ENCODE peak calls at places on chromosomes 3 and 15, in seven cellular contexts. I is Karpas-422; U is GM23248; Q is testis; C is colonic mucosa; N is heart right ventricle; F is CD4-positive, alpha-beta memory T cell. J is an unnamed sample.

GRCh38 chr15:40754574-40754882 is 526 bp downstream of the RMDN3 start:
- DNase-seq in I (no peak), U (peak; percentile 66), Q (no peak), C (peak; percentile 48), N (no peak), F (peak; percentile 61), J (no peak)

GRCh38 chr3:115518100-115518852 is 105.0 kb upstream of the GAP43 start:
- DNase-seq in I (no peak), U (peak; percentile 91), Q (peak; percentile 81), C (peak; percentile 23), N (peak; percentile 87), F (no peak), J (peak; percentile 25)

GRCh38 chr3:127629462-127630403 is 748 bp downstream of the PODXL2 start:
- DNase-seq in I (peak; percentile 80), U (peak; percentile 42), Q (no peak), C (peak; percentile 38), N (no peak), F (peak; percentile 66), J (no peak)

GRCh38 chr3:128095222-128095703 is 28.3 kb downstream of the RUVBL1 start:
- DNase-seq in I (peak; percentile 92), U (peak; percentile 92), Q (peak; percentile 89), C (peak; percentile 84), N (peak; percentile 82), F (peak; percentile 77), J (peak; percentile 80)

GRCh38 chr3:2628117-2628516 is 482.1 kb downstream of the IL5RA start:
- DNase-seq in I (no peak), U (no peak), Q (no peak), C (no peak), N (no peak), F (no peak), J (no peak)

GRCh38 chr15:92638291-92638708 is 17.3 kb downstream of the FAM174B start:
- DNase-seq in I (no peak), U (no peak), Q (no peak), C (no peak), N (no peak), F (no peak), J (peak; percentile 82)

GRCh38 chr3:135090020-135090717 is 295.1 kb downstream of the EPHB1 start:
- DNase-seq in I (no peak), U (no peak), Q (peak; percentile 54), C (no peak), N (no peak), F (no peak), J (no peak)

GRCh38 chr15:76840830-76841460 is 64.2 kb downstream of the SCAPER start:
- DNase-seq in I (peak; percentile 62), U (peak; percentile 75), Q (no peak), C (no peak), N (no peak), F (no peak), J (no peak)

GRCh38 chr3:18066899-18067582 is 324.6 kb upstream of the TBC1D5 start:
- DNase-seq in I (no peak), U (peak; percentile 28), Q (no peak), C (no peak), N (no peak), F (no peak), J (no peak)

GRCh38 chr3:178551916-178552321 is 15.7 kb downstream of the KCNMB2 start:
- DNase-seq in I (no peak), U (peak; percentile 35), Q (no peak), C (no peak), N (no peak), F (no peak), J (no peak)

GRCh38 chr15:33955945-33956344 is 12.4 kb upstream of the CHRM5 start:
- DNase-seq in I (peak; percentile 16), U (no peak), Q (no peak), C (no peak), N (no peak), F (no peak), J (peak; percentile 41)

GRCh38 chr3:16788440-16789057 is 96.2 kb upstream of the PLCL2 start:
- DNase-seq in I (no peak), U (no peak), Q (no peak), C (no peak), N (no peak), F (no peak), J (no peak)

GRCh38 chr3:170751083-170751893 is 118.7 kb downstream of the RPL22L1 start:
- DNase-seq in I (no peak), U (peak; percentile 90), Q (peak; percentile 47), C (peak; percentile 40), N (peak; percentile 40), F (no peak), J (peak; percentile 97)

GRCh38 chr3:71101014-71101413 is 482.5 kb downstream of the FOXP1 start:
- DNase-seq in I (no peak), U (peak; percentile 87), Q (no peak), C (no peak), N (no peak), F (no peak), J (no peak)

GRCh38 chr3:38650248-38650940 is 907 bp upstream of the SCN5A start:
- DNase-seq in I (no peak), U (peak; percentile 5), Q (no peak), C (no peak), N (no peak), F (no peak), J (peak; percentile 14)

GRCh38 chr3:2061360-2061759 is 37.3 kb upstream of the CNTN4 start:
- DNase-seq in I (no peak), U (no peak), Q (no peak), C (no peak), N (no peak), F (no peak), J (no peak)

GRCh38 chr3:111884411-111885018 is 25.4 kb downstream of the PHLDB2 start:
- DNase-seq in I (no peak), U (no peak), Q (no peak), C (no peak), N (peak; percentile 47), F (no peak), J (no peak)

GRCh38 chr3:112794622-112795172 is 52.0 kb downstream of the CD200R1L start:
- DNase-seq in I (no peak), U (no peak), Q (no peak), C (no peak), N (no peak), F (no peak), J (no peak)

GRCh38 chr3:115330406-115330805 is 183.3 kb upstream of the ZBTB20 start:
- DNase-seq in I (no peak), U (peak; percentile 35), Q (no peak), C (no peak), N (no peak), F (no peak), J (no peak)

GRCh38 chr15:66857694-66858093 is 155.7 kb downstream of the SMAD6 start:
- DNase-seq in I (no peak), U (no peak), Q (no peak), C (no peak), N (no peak), F (no peak), J (no peak)

GRCh38 chr3:194439915-194440550 is 41.0 kb upstream of the GP5 start:
- DNase-seq in I (no peak), U (no peak), Q (no peak), C (no peak), N (no peak), F (no peak), J (no peak)

GRCh38 chr3:17431477-17432045 is 310.9 kb downstream of the TBC1D5 start:
- DNase-seq in I (no peak), U (peak; percentile 50), Q (no peak), C (no peak), N (no peak), F (no peak), J (no peak)

GRCh38 chr3:25281041-25281842 is 146.8 kb upstream of the RARB start:
- DNase-seq in I (no peak), U (no peak), Q (no peak), C (no peak), N (no peak), F (no peak), J (no peak)

DNA sequence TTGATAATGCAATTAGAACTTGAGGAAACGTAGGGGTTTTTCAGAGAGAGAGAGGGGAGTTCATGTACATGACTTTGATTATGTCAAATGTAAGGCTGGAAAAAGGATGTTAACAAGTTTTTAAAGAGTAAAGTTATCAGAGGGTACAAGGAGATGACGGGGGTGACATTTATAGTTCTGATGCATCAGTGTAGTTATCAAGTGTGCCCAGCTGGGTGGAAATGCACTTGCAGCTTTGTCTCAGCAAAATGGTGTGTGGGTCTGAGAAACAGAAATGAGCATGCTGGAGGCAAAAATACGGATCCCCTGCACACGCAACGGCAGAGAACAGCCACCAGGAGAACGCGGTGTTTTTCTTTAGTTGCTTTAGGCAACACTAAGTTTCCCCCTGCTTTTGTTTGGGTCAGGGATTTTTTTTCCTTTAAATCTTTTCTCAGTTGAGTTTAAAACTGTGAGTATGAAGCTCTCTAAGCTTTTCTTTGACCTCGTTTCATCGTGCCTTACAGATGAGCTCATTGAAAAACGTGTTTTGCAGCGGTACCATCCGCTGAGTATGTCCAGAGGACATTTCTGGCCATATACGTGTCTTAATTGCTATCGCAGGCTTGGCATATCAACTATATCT is 205.4 kb downstream of the PDZRN3 start:
- DNase-seq in I (no peak), U (peak; percentile 94), Q (no peak), C (no peak), N (no peak), F (no peak), J (no peak)
- H3K27ac ChIP-seq in I (no peak overlapping the region), U (peak overlapping the region; percentile 79), Q (no peak overlapping the region), C (no peak overlapping the region), N (peak overlapping the region; percentile 38), F (no peak overlapping the region), J (no peak overlapping the region)

GRCh38 chr3:48692551-48692950 is 6.8 kb upstream of the NCKIPSD start:
- DNase-seq in I (no peak), U (no peak), Q (no peak), C (no peak), N (no peak), F (no peak), J (no peak)

GRCh38 chr3:48695113-48695753 is 9.5 kb upstream of the NCKIPSD start:
- DNase-seq in I (no peak), U (peak; percentile 92), Q (peak; percentile 90), C (peak; percentile 54), N (peak; percentile 62), F (no peak), J (no peak)

GRCh38 chr3:48693826-48694225 is 8.1 kb upstream of the NCKIPSD start:
- DNase-seq in I (no peak), U (no peak), Q (no peak), C (no peak), N (no peak), F (no peak), J (no peak)

GRCh38 chr3:48696156-48696555 is 10.4 kb upstream of the NCKIPSD start:
- DNase-seq in I (no peak), U (no peak), Q (no peak), C (no peak), N (no peak), F (no peak), J (no peak)

GRCh38 chr3:48694610-48695051 is 8.9 kb upstream of the NCKIPSD start:
- DNase-seq in I (no peak), U (peak; percentile 97), Q (peak; percentile 92), C (peak; percentile 60), N (peak; percentile 78), F (no peak), J (no peak)
- H3K36me3 ChIP-seq in I (peaks cover 61% of the 10 kb centered on the region), U (peaks cover 34% of the 10 kb centered on the region), Q (no peaks in the 10 kb centered on the region), C (peaks cover 21% of the 10 kb centered on the region), N (peaks cover 30% of the 10 kb centered on the region), F (peaks cover 57% of the 10 kb centered on the region), J (peaks cover 85% of the 10 kb centered on the region)

GRCh38 chr3:46978381-46978780 is 1.1 kb upstream of the NBEAL2 start:
- DNase-seq in I (no peak), U (no peak), Q (no peak), C (no peak), N (no peak), F (no peak), J (no peak)
- H3K4me1 ChIP-seq in I (peaks cover 67% of the 10 kb centered on the region), U (peaks cover 10% of the 10 kb centered on the region), Q (peaks cover 13% of the 10 kb centered on the region), C (peaks cover 13% of the 10 kb centered on the region), N (peaks cover 77% of the 10 kb centered on the region), F (peaks cover 77% of the 10 kb centered on the region), J (peaks cover 3% of the 10 kb centered on the region)

GRCh38 chr3:69082805-69083204 is 1.9 kb upstream of the ARL6IP5 start:
- DNase-seq in I (peak; percentile 87), U (peak; percentile 79), Q (peak; percentile 39), C (peak; percentile 53), N (no peak), F (peak; percentile 87), J (peak; percentile 36)
- H3K27ac ChIP-seq in I (peak overlapping the region; percentile 81), U (peak overlapping the region; percentile 98), Q (no peak overlapping the region), C (peak overlapping the region; percentile 95), N (peak overlapping the region; percentile 95), F (peak overlapping the region; percentile 85), J (no peak overlapping the region)